ENCODE peak calls at places on chromosome 7, in five cellular contexts. One of them, this sample, is unnamed.

GRCh38 chr7:76428868-76429805 is 4.4 kb downstream of the ZP3 start:
- DNase-seq in prostate gland: no peak
- DNase-seq in vagina: no peak
- DNase-seq in breast epithelium: no peak
- DNase-seq in stomach: no peak
- DNase-seq in this sample: no peak

GRCh38 chr7:117035463-117035862 is 82.2 kb downstream of the ST7 start:
- DNase-seq in vagina: no peak
- DNase-seq in prostate gland: no peak
- DNase-seq in breast epithelium: no peak
- DNase-seq in stomach: no peak
- DNase-seq in this sample: no peak

GRCh38 chr7:22142593-22142992 is 196.9 kb upstream of the CDCA7L start:
- DNase-seq in breast epithelium: no peak
- DNase-seq in vagina: no peak
- DNase-seq in prostate gland: no peak
- DNase-seq in stomach: no peak
- DNase-seq in this sample: no peak

GRCh38 chr7:26200113-26200443 is 468 bp downstream of the HNRNPA2B1 start:
- DNase-seq in vagina: no peak
- DNase-seq in prostate gland: peak
- DNase-seq in stomach: peak
- DNase-seq in breast epithelium: peak
- DNase-seq in this sample: peak

GRCh38 chr7:121166885-121167284 is 161.9 kb upstream of the WNT16 start:
- DNase-seq in prostate gland: no peak
- DNase-seq in stomach: no peak
- DNase-seq in vagina: no peak
- DNase-seq in breast epithelium: no peak
- DNase-seq in this sample: no peak

GRCh38 chr7:43018446-43018845 is 86.3 kb downstream of the MRPL32 start:
- DNase-seq in stomach: no peak
- DNase-seq in vagina: no peak
- DNase-seq in prostate gland: no peak
- DNase-seq in breast epithelium: no peak
- DNase-seq in this sample: no peak

GRCh38 chr7:19203686-19204085 is 58.5 kb upstream of the FERD3L start:
- DNase-seq in stomach: no peak
- DNase-seq in prostate gland: no peak
- DNase-seq in breast epithelium: no peak
- DNase-seq in vagina: no peak
- DNase-seq in this sample: no peak

GRCh38 chr7:81366546-81366945 is 403.3 kb downstream of the HGF start:
- DNase-seq in stomach: no peak
- DNase-seq in vagina: no peak
- DNase-seq in breast epithelium: no peak
- DNase-seq in prostate gland: no peak
- DNase-seq in this sample: no peak

GRCh38 chr7:139121-139520 is 53.2 kb upstream of the FAM20C start:
- DNase-seq in stomach: no peak
- DNase-seq in prostate gland: no peak
- DNase-seq in breast epithelium: no peak
- DNase-seq in vagina: no peak
- DNase-seq in this sample: peak

GRCh38 chr7:18064242-18064838 is 36.7 kb upstream of the PRPS1L1 start:
- DNase-seq in breast epithelium: no peak
- DNase-seq in vagina: no peak
- DNase-seq in stomach: no peak
- DNase-seq in prostate gland: no peak
- DNase-seq in this sample: no peak

GRCh38 chr7:32224276-32224675 is 154.1 kb upstream of the PDE1C start:
- DNase-seq in vagina: peak
- DNase-seq in stomach: no peak
- DNase-seq in prostate gland: no peak
- DNase-seq in breast epithelium: no peak
- DNase-seq in this sample: no peak

GRCh38 chr7:80288175-80289122 is 153.8 kb downstream of the GNAI1 start:
- DNase-seq in vagina: no peak
- DNase-seq in breast epithelium: no peak
- DNase-seq in prostate gland: no peak
- DNase-seq in stomach: no peak
- DNase-seq in this sample: no peak
- TF ChIP-seq CTCF in vagina: no peak
- TF ChIP-seq CTCF in breast epithelium: no peak
- TF ChIP-seq CTCF in prostate gland: no peak
- TF ChIP-seq CTCF in stomach: no peak
- TF ChIP-seq CTCF in this sample: no peak

GRCh38 chr7:151709141-151710038 is 167.5 kb downstream of the PRKAG2 start:
- DNase-seq in breast epithelium: no peak
- DNase-seq in prostate gland: no peak
- DNase-seq in stomach: no peak
- DNase-seq in vagina: no peak
- DNase-seq in this sample: no peak
- TF ChIP-seq POLR2AphosphoS5 in breast epithelium: no peak
- TF ChIP-seq POLR2AphosphoS5 in prostate gland: no peak
- TF ChIP-seq POLR2AphosphoS5 in stomach: peak
- TF ChIP-seq POLR2AphosphoS5 in vagina: no peak
- TF ChIP-seq POLR2AphosphoS5 in this sample: no peak

GRCh38 chr7:105136221-105136620 is 122.2 kb downstream of the KMT2E start:
- DNase-seq in prostate gland: no peak
- DNase-seq in vagina: no peak
- DNase-seq in breast epithelium: no peak
- DNase-seq in stomach: no peak
- DNase-seq in this sample: no peak
- TF ChIP-seq CTCF in prostate gland: no peak
- TF ChIP-seq CTCF in vagina: no peak
- TF ChIP-seq CTCF in breast epithelium: no peak
- TF ChIP-seq CTCF in stomach: no peak
- TF ChIP-seq CTCF in this sample: no peak

DNA sequence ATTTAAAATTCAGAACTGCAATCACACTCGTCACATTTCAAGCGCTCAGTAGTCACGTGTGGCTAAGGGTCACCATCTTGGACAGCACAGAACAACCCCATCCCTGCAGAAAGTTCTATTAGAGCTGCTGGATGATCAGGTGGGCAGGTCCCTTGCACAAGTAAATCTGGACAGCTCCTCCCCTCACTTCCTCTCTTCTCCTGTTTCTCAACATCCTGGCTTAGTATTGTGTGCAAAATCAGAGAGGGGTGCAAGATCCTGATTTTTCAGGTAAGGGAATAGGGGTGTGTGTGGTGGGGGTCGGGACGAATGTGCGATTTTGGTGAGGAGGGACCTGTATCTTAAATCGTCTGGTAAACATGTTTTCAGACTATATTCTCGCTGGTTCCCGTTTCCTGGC is at the start of gene GIMAP4:
- DNase-seq in vagina: no peak
- DNase-seq in stomach: no peak
- DNase-seq in prostate gland: no peak
- DNase-seq in breast epithelium: no peak
- DNase-seq in this sample: peak
- TF ChIP-seq POLR2AphosphoS5 in vagina: no peak
- TF ChIP-seq POLR2AphosphoS5 in stomach: no peak
- TF ChIP-seq POLR2AphosphoS5 in prostate gland: peak
- TF ChIP-seq POLR2AphosphoS5 in breast epithelium: no peak
- TF ChIP-seq POLR2AphosphoS5 in this sample: peak

This sample was measured in spleen.